ENCODE peak calls at places on chromosomes 7 and 10, in eight cellular contexts. A is CD8-positive, alpha-beta T cell; D is WTC11; U is GM06990; P is astrocyte of the spinal cord; V is GM12865; B is endothelial cell of umbilical vein; C is Calu3. N is an unnamed sample.

GRCh38 chr10:34539533-34540315 is 275.4 kb downstream of the PARD3 start:
- DNase-seq in V (peak), B (no peak), A (no peak), D (no peak), P (no peak), C (no peak), U (peak), N (no peak)

GRCh38 chr7:44460325-44460724 is 30.1 kb downstream of the NUDCD3 start:
- DNase-seq in A (peak), B (no peak), P (no peak), D (no peak), C (peak), V (peak), U (peak), N (peak)

GRCh38 chr10:17147884-17148494 is 18.4 kb upstream of the CUBN start:
- DNase-seq in A (no peak), D (no peak), C (no peak), B (no peak), U (no peak), V (no peak), P (peak), N (no peak)

GRCh38 chr10:72263613-72264241 is 10.0 kb upstream of the DDIT4 start:
- DNase-seq in D (no peak), C (peak), P (no peak), B (no peak), V (peak), U (no peak), A (no peak), N (no peak)

GRCh38 chr10:131746785-131747184 is 154.0 kb upstream of the PPP2R2D start:
- DNase-seq in U (no peak), D (no peak), A (no peak), B (no peak), V (no peak), C (no peak), P (no peak), N (no peak)

GRCh38 chr10:125089486-125089885 is 70.9 kb downstream of the CTBP2 start:
- DNase-seq in V (no peak), D (no peak), B (no peak), A (no peak), U (no peak), C (no peak), P (peak), N (no peak)

GRCh38 chr10:32906595-32906994 is 51.4 kb downstream of the ITGB1 start:
- DNase-seq in B (no peak), C (no peak), U (no peak), P (no peak), D (no peak), A (no peak), V (no peak), N (no peak)

GRCh38 chr7:128774921-128775320 is 673 bp downstream of the OPN1SW start:
- DNase-seq in B (no peak), C (no peak), V (no peak), P (no peak), U (no peak), A (no peak), D (no peak), N (no peak)

GRCh38 chr7:27203378-27203953 is 3.6 kb upstream of the HOXA13 start:
- DNase-seq in C (no peak), V (no peak), B (no peak), A (no peak), P (no peak), U (no peak), D (no peak), N (no peak)

GRCh38 chr7:68429376-68430117 is 1168.7 kb upstream of the AUTS2 start:
- DNase-seq in C (no peak), A (no peak), P (no peak), U (no peak), B (no peak), D (no peak), V (no peak), N (no peak)

GRCh38 chr7:155811560-155811894 is 736 bp downstream of the SHH start:
- DNase-seq in C (peak), P (no peak), A (no peak), D (no peak), B (no peak), V (no peak), U (no peak), N (no peak)

GRCh38 chr10:120948889-120949382 is 97.8 kb downstream of the WDR11 start:
- DNase-seq in B (peak), C (peak), D (peak), U (peak), A (peak), V (peak), P (peak), N (peak)

GRCh38 chr10:24908793-24909423 is 43.5 kb downstream of the PRTFDC1 start:
- DNase-seq in A (no peak), B (peak), C (peak), P (peak), D (no peak), V (no peak), U (no peak), N (no peak)

GRCh38 chr7:5774790-5775189 is 6.7 kb downstream of the RNF216 start:
- DNase-seq in D (no peak), C (no peak), A (no peak), V (no peak), P (no peak), B (no peak), U (no peak), N (no peak)

GRCh38 chr10:132319853-132320669 is 11.9 kb upstream of the LRRC27 start:
- DNase-seq in P (peak), V (peak), A (no peak), B (no peak), C (peak), U (peak), D (no peak), N (peak)

GRCh38 chr7:112112822-112113255 is 93.4 kb downstream of the DOCK4 start:
- DNase-seq in P (peak), B (peak), U (no peak), A (no peak), V (no peak), C (no peak), D (no peak), N (no peak)

GRCh38 chr7:149825567-149826343 is 12.4 kb upstream of the ZNF862 start:
- DNase-seq in P (no peak), V (no peak), U (no peak), A (no peak), B (no peak), C (no peak), D (no peak), N (no peak)

GRCh38 chr10:118108194-118109026 is 61.7 kb upstream of the RAB11FIP2 start:
- DNase-seq in U (no peak), P (peak), B (no peak), C (no peak), D (no peak), A (no peak), V (no peak), N (no peak)

GRCh38 chr7:123505221-123505620 is 29.2 kb downstream of the IQUB start:
- DNase-seq in A (no peak), B (no peak), U (no peak), D (no peak), V (no peak), C (no peak), P (no peak), N (no peak)

GRCh38 chr10:68566955-68567354 is 6.8 kb downstream of the TET1 start:
- DNase-seq in U (no peak), V (peak), A (no peak), B (no peak), C (no peak), P (no peak), D (no peak), N (no peak)

GRCh38 chr10:72593963-72594362 is 31.9 kb downstream of the MICU1 start:
- DNase-seq in B (no peak), C (no peak), A (no peak), D (no peak), V (no peak), U (no peak), P (no peak), N (no peak)

GRCh38 chr10:6445671-6446278 is 134.3 kb downstream of the PRKCQ start:
- DNase-seq in V (peak), D (peak), U (no peak), A (peak), P (peak), C (peak), B (peak), N (peak)

GRCh38 chr10:12512292-12513002 is 163.1 kb downstream of the CAMK1D start:
- DNase-seq in A (no peak), C (no peak), P (no peak), D (no peak), B (no peak), V (no peak), U (no peak), N (no peak)

GRCh38 chr10:52443419-52444388 is 129.6 kb downstream of the DKK1 start:
- DNase-seq in C (no peak), D (no peak), V (no peak), B (peak), P (peak), U (no peak), A (no peak), N (no peak)

GRCh38 chr10:34172936-34173533 is 642.1 kb downstream of the PARD3 start:
- DNase-seq in P (no peak), V (no peak), B (no peak), A (no peak), C (no peak), U (no peak), D (no peak), N (no peak)

GRCh38 chr7:2832441-2832840 is 11.7 kb downstream of the GNA12 start:
- DNase-seq in P (no peak), A (no peak), V (no peak), C (no peak), B (no peak), U (no peak), D (no peak), N (no peak)

GRCh38 chr7:13189712-13190111 is 502.3 kb downstream of the ARL4A start:
- DNase-seq in V (no peak), B (no peak), A (no peak), P (no peak), C (no peak), D (no peak), U (no peak), N (no peak)

GRCh38 chr10:93437946-93438795 is 44.0 kb downstream of the MYOF start:
- DNase-seq in U (no peak), V (no peak), A (no peak), B (peak), P (peak), C (no peak), D (no peak), N (no peak)

GRCh38 chr10:51733061-51733460 is 33.7 kb upstream of the CSTF2T start:
- DNase-seq in P (peak), U (no peak), D (no peak), A (no peak), V (no peak), C (no peak), B (no peak), N (no peak)

GRCh38 chr7:5578441-5579024 is 154.9 kb upstream of the TNRC18 start:
- DNase-seq in A (no peak), D (no peak), U (no peak), C (no peak), V (peak), P (no peak), B (no peak), N (no peak)

GRCh38 chr10:47047577-47048532 is 136.6 kb downstream of the PTPN20 start:
- DNase-seq in B (peak), A (peak), D (peak), U (peak), V (peak), C (peak), P (peak), N (peak)

GRCh38 chr10:18582803-18583202 is 68.6 kb downstream of the NSUN6 start:
- DNase-seq in V (peak), B (no peak), D (no peak), P (peak), A (no peak), C (no peak), U (no peak), N (no peak)

GRCh38 chr7:84085147-84085546 is 109.4 kb downstream of the SEMA3A start:
- DNase-seq in C (no peak), A (no peak), V (no peak), U (no peak), P (peak), D (no peak), B (peak), N (no peak)

GRCh38 chr10:132498562-132499366 is 38.8 kb upstream of the INPP5A start:
- DNase-seq in P (no peak), B (no peak), D (peak), C (no peak), U (no peak), V (no peak), A (no peak), N (no peak)

GRCh38 chr10:74750848-74751274 is 75.5 kb upstream of the KAT6B start:
- DNase-seq in P (no peak), A (no peak), D (no peak), V (peak), U (peak), C (no peak), B (no peak), N (peak)

GRCh38 chr7:132255898-132256297 is 320.4 kb downstream of the PLXNA4 start:
- DNase-seq in A (no peak), V (no peak), P (no peak), D (no peak), C (peak), U (no peak), B (peak), N (no peak)

DNA sequence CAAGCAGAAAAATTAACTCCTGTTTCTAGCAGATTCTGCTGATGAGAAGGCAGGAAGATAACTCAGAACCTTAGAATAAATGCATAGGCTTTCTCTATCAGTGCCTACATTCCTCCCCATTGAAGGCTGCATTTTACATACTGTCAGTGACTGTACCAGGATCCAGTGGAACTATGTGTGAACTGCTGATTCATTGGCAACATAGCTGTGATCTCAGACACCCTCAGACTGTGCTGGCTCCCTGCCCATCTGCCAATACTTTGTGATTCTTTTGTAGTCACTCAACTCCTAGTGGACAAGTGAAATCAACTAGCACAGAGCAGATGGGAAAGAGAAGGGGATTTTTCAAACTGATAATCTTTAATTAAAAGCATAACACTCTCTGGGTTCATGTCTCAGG is 375.8 kb downstream of the MDFIC start:
- DNase-seq in P (peak), C (peak), B (peak), V (no peak), D (no peak), U (no peak), A (no peak), N (no peak)
- TF ChIP-seq CTCF in P (no peak), C (no peak), B (no peak), V (no peak), D (no peak), U (no peak), A (no peak), N (no peak)

DNA sequence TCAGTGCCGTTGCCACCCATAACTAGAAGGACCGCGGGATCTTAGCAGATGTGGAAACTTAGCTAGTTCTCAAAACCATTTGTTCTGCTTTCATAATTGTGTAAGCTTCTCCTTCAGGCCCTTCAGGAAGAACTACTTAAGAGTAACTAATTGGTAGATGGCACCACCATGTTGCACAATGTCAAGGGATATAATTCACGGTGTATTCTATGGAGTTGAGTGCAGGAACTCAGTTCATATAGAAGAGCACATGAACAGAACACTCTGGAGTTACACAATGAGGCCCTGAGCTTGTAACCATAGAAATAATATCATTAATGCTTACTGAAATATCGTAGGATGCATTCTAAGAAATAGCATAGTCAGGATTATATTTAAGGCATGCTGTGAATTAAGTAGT is 126.5 kb upstream of the GAD2 start:
- DNase-seq in A (no peak), C (no peak), V (no peak), U (no peak), B (no peak), P (no peak), D (no peak), N (no peak)
- TF ChIP-seq CTCF in A (no peak), C (no peak), V (no peak), U (no peak), B (no peak), P (no peak), D (no peak), N (no peak)

GRCh38 chr7:28615091-28615490 is 202.8 kb downstream of the CREB5 start:
- DNase-seq in P (no peak), V (no peak), U (no peak), D (peak), A (no peak), B (peak), C (no peak), N (no peak)
- TF ChIP-seq CTCF in P (peak), V (peak), U (peak), D (no peak), A (no peak), B (peak), C (peak), N (no peak)

GRCh38 chr7:36312064-36312914 is 77.4 kb upstream of the ANLN start:
- DNase-seq in A (no peak), V (peak), U (no peak), B (no peak), P (no peak), D (peak), C (peak), N (no peak)
- TF ChIP-seq CTCF in A (no peak), V (peak), U (peak), B (no peak), P (peak), D (no peak), C (peak), N (peak)

GRCh38 chr7:41886906-41887311 is 184.0 kb upstream of the INHBA start:
- DNase-seq in P (peak), C (no peak), U (no peak), V (no peak), B (no peak), A (no peak), D (no peak), N (no peak)
- TF ChIP-seq CTCF in P (peak), C (no peak), U (no peak), V (no peak), B (no peak), A (no peak), D (no peak), N (no peak)

GRCh38 chr10:90592903-90593302 is 264.9 kb downstream of the HTR7 start:
- DNase-seq in P (peak), A (no peak), U (peak), B (peak), V (peak), C (peak), D (peak), N (peak)

GRCh38 chr10:90602815-90603600 is 254.8 kb downstream of the HTR7 start:
- DNase-seq in A (no peak), P (peak), C (no peak), V (no peak), D (no peak), U (no peak), B (no peak), N (no peak)

GRCh38 chr10:90598513-90598912 is 259.3 kb downstream of the HTR7 start:
- DNase-seq in V (no peak), D (no peak), U (no peak), P (no peak), B (no peak), A (no peak), C (no peak), N (no peak)
- TF ChIP-seq CTCF in V (no peak), D (no peak), U (no peak), P (no peak), B (no peak), A (no peak), C (no peak), N (no peak)

GRCh38 chr7:158394936-158395335 is 192.7 kb downstream of the PTPRN2 start:
- DNase-seq in B (no peak), U (no peak), V (no peak), D (peak), A (peak), P (no peak), C (peak), N (no peak)
- TF ChIP-seq CTCF in B (peak), U (peak), V (no peak), D (peak), A (peak), P (peak), C (peak), N (no peak)